ENCODE peak calls at places on chromosomes 7 and 10, in nine cellular contexts. One of them, this sample, is unnamed.

GRCh38 chr7:44796034-44796503 is 412 bp upstream of the PPIA start:
- DNase-seq in GM19239: peak; percentile 41
- DNase-seq in NCI-H345: peak; percentile 64
- DNase-seq in colonic mucosa: no peak
- DNase-seq in DMS153: peak; percentile 78
- DNase-seq in SJCRH30: peak; percentile 80
- DNase-seq in HCT116: peak; percentile 16
- DNase-seq in small intestine: peak; percentile 49
- DNase-seq in HAP-1: no peak
- DNase-seq in this sample: no peak

GRCh38 chr7:128791968-128792319 is at the start of gene CCDC136:
- DNase-seq in GM19239: no peak
- DNase-seq in NCI-H345: no peak
- DNase-seq in colonic mucosa: no peak
- DNase-seq in DMS153: no peak
- DNase-seq in SJCRH30: peak; percentile 46
- DNase-seq in HCT116: no peak
- DNase-seq in small intestine: no peak
- DNase-seq in HAP-1: no peak
- DNase-seq in this sample: no peak

GRCh38 chr10:46091834-46092522 is 45.9 kb upstream of the MSMB start:
- DNase-seq in GM19239: no peak
- DNase-seq in NCI-H345: no peak
- DNase-seq in colonic mucosa: no peak
- DNase-seq in DMS153: no peak
- DNase-seq in SJCRH30: no peak
- DNase-seq in HCT116: no peak
- DNase-seq in small intestine: no peak
- DNase-seq in HAP-1: no peak
- DNase-seq in this sample: no peak

GRCh38 chr7:107694395-107694794 is 33.8 kb downstream of the SLC26A4 start:
- DNase-seq in GM19239: no peak
- DNase-seq in NCI-H345: no peak
- DNase-seq in colonic mucosa: no peak
- DNase-seq in DMS153: no peak
- DNase-seq in SJCRH30: peak; percentile 94
- DNase-seq in HCT116: no peak
- DNase-seq in small intestine: no peak
- DNase-seq in HAP-1: no peak
- DNase-seq in this sample: no peak

GRCh38 chr10:100020883-100021248 is 11.1 kb upstream of the DNMBP start:
- DNase-seq in GM19239: no peak
- DNase-seq in NCI-H345: peak; percentile 74
- DNase-seq in colonic mucosa: no peak
- DNase-seq in DMS153: no peak
- DNase-seq in SJCRH30: no peak
- DNase-seq in HCT116: no peak
- DNase-seq in small intestine: no peak
- DNase-seq in HAP-1: no peak
- DNase-seq in this sample: no peak

GRCh38 chr7:151110236-151110940 is 24.1 kb downstream of the AGAP3 start:
- DNase-seq in GM19239: no peak
- DNase-seq in NCI-H345: no peak
- DNase-seq in colonic mucosa: no peak
- DNase-seq in DMS153: no peak
- DNase-seq in SJCRH30: no peak
- DNase-seq in HCT116: no peak
- DNase-seq in small intestine: no peak
- DNase-seq in HAP-1: no peak
- DNase-seq in this sample: no peak

GRCh38 chr10:101301111-101301731 is 52.7 kb upstream of the BTRC start:
- DNase-seq in GM19239: no peak
- DNase-seq in NCI-H345: peak; percentile 23
- DNase-seq in colonic mucosa: peak; percentile 28
- DNase-seq in DMS153: peak; percentile 57
- DNase-seq in SJCRH30: peak; percentile 92
- DNase-seq in HCT116: peak; percentile 63
- DNase-seq in small intestine: peak; percentile 59
- DNase-seq in HAP-1: peak; percentile 44
- DNase-seq in this sample: peak; percentile 66

GRCh38 chr7:27032843-27033242 is 63.0 kb downstream of the HOXA1 start:
- DNase-seq in GM19239: no peak
- DNase-seq in NCI-H345: peak; percentile 35
- DNase-seq in colonic mucosa: no peak
- DNase-seq in DMS153: peak; percentile 53
- DNase-seq in SJCRH30: peak; percentile 9
- DNase-seq in HCT116: no peak
- DNase-seq in small intestine: no peak
- DNase-seq in HAP-1: peak; percentile 17
- DNase-seq in this sample: no peak

GRCh38 chr7:32115831-32116230 is 45.6 kb upstream of the PDE1C start:
- DNase-seq in GM19239: no peak
- DNase-seq in NCI-H345: no peak
- DNase-seq in colonic mucosa: no peak
- DNase-seq in DMS153: no peak
- DNase-seq in SJCRH30: no peak
- DNase-seq in HCT116: no peak
- DNase-seq in small intestine: no peak
- DNase-seq in HAP-1: no peak
- DNase-seq in this sample: no peak

GRCh38 chr10:107545717-107546116 is 381.2 kb upstream of the SORCS1 start:
- DNase-seq in GM19239: no peak
- DNase-seq in NCI-H345: no peak
- DNase-seq in colonic mucosa: no peak
- DNase-seq in DMS153: no peak
- DNase-seq in SJCRH30: no peak
- DNase-seq in HCT116: no peak
- DNase-seq in small intestine: no peak
- DNase-seq in HAP-1: no peak
- DNase-seq in this sample: no peak

GRCh38 chr10:6128087-6128486 is 39.3 kb downstream of the RBM17 start:
- DNase-seq in GM19239: no peak
- DNase-seq in NCI-H345: no peak
- DNase-seq in colonic mucosa: no peak
- DNase-seq in DMS153: no peak
- DNase-seq in SJCRH30: no peak
- DNase-seq in HCT116: no peak
- DNase-seq in small intestine: no peak
- DNase-seq in HAP-1: no peak
- DNase-seq in this sample: no peak

GRCh38 chr7:90298145-90299038 is 22.7 kb downstream of the FAM237B start:
- DNase-seq in GM19239: no peak
- DNase-seq in NCI-H345: peak; percentile 42
- DNase-seq in colonic mucosa: no peak
- DNase-seq in DMS153: peak; percentile 15
- DNase-seq in SJCRH30: peak; percentile 62
- DNase-seq in HCT116: peak; percentile 29
- DNase-seq in small intestine: peak; percentile 50
- DNase-seq in HAP-1: peak; percentile 80
- DNase-seq in this sample: no peak

GRCh38 chr7:127816354-127817190 is 164.6 kb downstream of the SND1 start:
- DNase-seq in GM19239: no peak
- DNase-seq in NCI-H345: no peak
- DNase-seq in colonic mucosa: no peak
- DNase-seq in DMS153: no peak
- DNase-seq in SJCRH30: no peak
- DNase-seq in HCT116: no peak
- DNase-seq in small intestine: no peak
- DNase-seq in HAP-1: no peak
- DNase-seq in this sample: no peak

GRCh38 chr7:7257899-7258692 is 75.8 kb downstream of the C1GALT1 start:
- DNase-seq in GM19239: peak; percentile 24
- DNase-seq in NCI-H345: no peak
- DNase-seq in colonic mucosa: no peak
- DNase-seq in DMS153: no peak
- DNase-seq in SJCRH30: no peak
- DNase-seq in HCT116: no peak
- DNase-seq in small intestine: peak; percentile 32
- DNase-seq in HAP-1: no peak
- DNase-seq in this sample: no peak

GRCh38 chr7:20102970-20103369 is 114.2 kb downstream of the MACC1 start:
- DNase-seq in GM19239: no peak
- DNase-seq in NCI-H345: no peak
- DNase-seq in colonic mucosa: no peak
- DNase-seq in DMS153: no peak
- DNase-seq in SJCRH30: no peak
- DNase-seq in HCT116: no peak
- DNase-seq in small intestine: no peak
- DNase-seq in HAP-1: no peak
- DNase-seq in this sample: no peak

GRCh38 chr10:37390901-37391300 is 265.5 kb downstream of the ANKRD30A start:
- DNase-seq in GM19239: no peak
- DNase-seq in NCI-H345: no peak
- DNase-seq in colonic mucosa: no peak
- DNase-seq in DMS153: no peak
- DNase-seq in SJCRH30: no peak
- DNase-seq in HCT116: no peak
- DNase-seq in small intestine: no peak
- DNase-seq in HAP-1: no peak
- DNase-seq in this sample: no peak

GRCh38 chr10:116708386-116708785 is 34.0 kb downstream of the HSPA12A start:
- DNase-seq in GM19239: no peak
- DNase-seq in NCI-H345: no peak
- DNase-seq in colonic mucosa: no peak
- DNase-seq in DMS153: no peak
- DNase-seq in SJCRH30: no peak
- DNase-seq in HCT116: no peak
- DNase-seq in small intestine: no peak
- DNase-seq in HAP-1: no peak
- DNase-seq in this sample: no peak

GRCh38 chr7:151763420-151763984 is 113.4 kb downstream of the PRKAG2 start:
- DNase-seq in GM19239: no peak
- DNase-seq in NCI-H345: no peak
- DNase-seq in colonic mucosa: no peak
- DNase-seq in DMS153: no peak
- DNase-seq in SJCRH30: no peak
- DNase-seq in HCT116: no peak
- DNase-seq in small intestine: no peak
- DNase-seq in HAP-1: no peak
- DNase-seq in this sample: no peak

GRCh38 chr10:97325754-97326153 is 6.7 kb downstream of the FRAT1 start:
- DNase-seq in GM19239: no peak
- DNase-seq in NCI-H345: no peak
- DNase-seq in colonic mucosa: no peak
- DNase-seq in DMS153: no peak
- DNase-seq in SJCRH30: no peak
- DNase-seq in HCT116: no peak
- DNase-seq in small intestine: no peak
- DNase-seq in HAP-1: no peak
- DNase-seq in this sample: no peak

GRCh38 chr10:69858201-69858600 is 56.5 kb downstream of the COL13A1 start:
- DNase-seq in GM19239: no peak
- DNase-seq in NCI-H345: no peak
- DNase-seq in colonic mucosa: no peak
- DNase-seq in DMS153: no peak
- DNase-seq in SJCRH30: no peak
- DNase-seq in HCT116: no peak
- DNase-seq in small intestine: no peak
- DNase-seq in HAP-1: no peak
- DNase-seq in this sample: no peak

GRCh38 chr10:123553810-123554430 is 112.2 kb upstream of the GPR26 start:
- DNase-seq in GM19239: no peak
- DNase-seq in NCI-H345: no peak
- DNase-seq in colonic mucosa: no peak
- DNase-seq in DMS153: no peak
- DNase-seq in SJCRH30: no peak
- DNase-seq in HCT116: no peak
- DNase-seq in small intestine: no peak
- DNase-seq in HAP-1: no peak
- DNase-seq in this sample: no peak

GRCh38 chr7:156503195-156503594 is 137.4 kb upstream of the RNF32 start:
- DNase-seq in GM19239: no peak
- DNase-seq in NCI-H345: no peak
- DNase-seq in colonic mucosa: no peak
- DNase-seq in DMS153: no peak
- DNase-seq in SJCRH30: no peak
- DNase-seq in HCT116: no peak
- DNase-seq in small intestine: no peak
- DNase-seq in HAP-1: no peak
- DNase-seq in this sample: no peak

GRCh38 chr10:75654777-75655176 is 223.4 kb downstream of the LRMDA start:
- DNase-seq in GM19239: no peak
- DNase-seq in NCI-H345: no peak
- DNase-seq in colonic mucosa: no peak
- DNase-seq in DMS153: no peak
- DNase-seq in SJCRH30: no peak
- DNase-seq in HCT116: no peak
- DNase-seq in small intestine: no peak
- DNase-seq in HAP-1: no peak
- DNase-seq in this sample: no peak

GRCh38 chr10:110576220-110576619 is 8.7 kb downstream of the SMC3 start:
- DNase-seq in GM19239: no peak
- DNase-seq in NCI-H345: no peak
- DNase-seq in colonic mucosa: no peak
- DNase-seq in DMS153: no peak
- DNase-seq in SJCRH30: no peak
- DNase-seq in HCT116: no peak
- DNase-seq in small intestine: no peak
- DNase-seq in HAP-1: no peak
- DNase-seq in this sample: no peak

GRCh38 chr7:18087031-18087686 is 59.5 kb upstream of the PRPS1L1 start:
- DNase-seq in GM19239: peak; percentile 9
- DNase-seq in NCI-H345: peak; percentile 52
- DNase-seq in colonic mucosa: no peak
- DNase-seq in DMS153: no peak
- DNase-seq in SJCRH30: peak; percentile 23
- DNase-seq in HCT116: no peak
- DNase-seq in small intestine: no peak
- DNase-seq in HAP-1: peak; percentile 12
- DNase-seq in this sample: no peak

GRCh38 chr7:45582868-45583277 is 8.7 kb downstream of the ADCY1 start:
- DNase-seq in GM19239: no peak
- DNase-seq in NCI-H345: no peak
- DNase-seq in colonic mucosa: no peak
- DNase-seq in DMS153: no peak
- DNase-seq in SJCRH30: no peak
- DNase-seq in HCT116: no peak
- DNase-seq in small intestine: no peak
- DNase-seq in HAP-1: no peak
- DNase-seq in this sample: no peak

GRCh38 chr7:7148799-7149481 is 33.4 kb upstream of the C1GALT1 start:
- DNase-seq in GM19239: no peak
- DNase-seq in NCI-H345: no peak
- DNase-seq in colonic mucosa: no peak
- DNase-seq in DMS153: no peak
- DNase-seq in SJCRH30: no peak
- DNase-seq in HCT116: no peak
- DNase-seq in small intestine: peak; percentile 63
- DNase-seq in HAP-1: no peak
- DNase-seq in this sample: no peak

GRCh38 chr10:110208614-110209398 is 1.4 kb downstream of the MXI1 start:
- DNase-seq in GM19239: peak; percentile 40
- DNase-seq in NCI-H345: no peak
- DNase-seq in colonic mucosa: peak; percentile 57
- DNase-seq in DMS153: no peak
- DNase-seq in SJCRH30: peak; percentile 55
- DNase-seq in HCT116: no peak
- DNase-seq in small intestine: peak; percentile 46
- DNase-seq in HAP-1: peak; percentile 28
- DNase-seq in this sample: no peak

GRCh38 chr7:157834501-157835143 is 497.8 kb downstream of the DNAJB6 start:
- DNase-seq in GM19239: no peak
- DNase-seq in NCI-H345: no peak
- DNase-seq in colonic mucosa: no peak
- DNase-seq in DMS153: no peak
- DNase-seq in SJCRH30: no peak
- DNase-seq in HCT116: no peak
- DNase-seq in small intestine: no peak
- DNase-seq in HAP-1: no peak
- DNase-seq in this sample: no peak

GRCh38 chr10:34766256-34766580 is 48.9 kb downstream of the PARD3 start:
- DNase-seq in GM19239: no peak
- DNase-seq in NCI-H345: peak; percentile 51
- DNase-seq in colonic mucosa: no peak
- DNase-seq in DMS153: peak; percentile 52
- DNase-seq in SJCRH30: no peak
- DNase-seq in HCT116: no peak
- DNase-seq in small intestine: peak; percentile 26
- DNase-seq in HAP-1: no peak
- DNase-seq in this sample: no peak

GRCh38 chr10:88881335-88881734 is 1.3 kb downstream of the STAMBPL1 start:
- DNase-seq in GM19239: no peak
- DNase-seq in NCI-H345: no peak
- DNase-seq in colonic mucosa: no peak
- DNase-seq in DMS153: no peak
- DNase-seq in SJCRH30: no peak
- DNase-seq in HCT116: no peak
- DNase-seq in small intestine: no peak
- DNase-seq in HAP-1: no peak
- DNase-seq in this sample: no peak